ENCODE peak calls at places on chromosome 22, in eight cellular contexts. J is brain microvascular endothelial cell, L is SJSA1, C is vagina, D is sigmoid colon, X is PC-3, E is A549, T is keratinocyte. P is an unnamed sample.

GRCh38 chr22:48825802-48826520 is 1001.7 kb downstream of the BRD1 start:
- DNase-seq in J (no peak), C (no peak), X (no peak), D (no peak), T (no peak), E (no peak), L (peak), P (no peak)

GRCh38 chr22:49966716-49967332 is 6.3 kb downstream of the PIM3 start:
- DNase-seq in E (no peak), D (peak), T (no peak), L (no peak), X (no peak), C (no peak), J (no peak), P (no peak)

GRCh38 chr22:20181194-20181931 is 30.5 kb upstream of the CCDC188 start:
- DNase-seq in J (no peak), D (no peak), L (no peak), C (no peak), T (no peak), X (no peak), E (no peak), P (no peak)

GRCh38 chr22:38125731-38126344 is 15.4 kb upstream of the BAIAP2L2 start:
- DNase-seq in E (no peak), J (no peak), T (no peak), X (no peak), C (no peak), L (no peak), D (no peak), P (no peak)

GRCh38 chr22:41619979-41620645 is 731 bp downstream of the DESI1 start:
- DNase-seq in J (no peak), T (no peak), E (no peak), D (peak), X (peak), L (peak), C (no peak), P (no peak)

GRCh38 chr22:38069372-38070249 is 12.4 kb downstream of the PICK1 start:
- DNase-seq in X (no peak), E (peak), C (no peak), L (peak), D (peak), T (no peak), J (peak), P (no peak)

GRCh38 chr22:30968015-30968923 is at the start of gene MORC2:
- DNase-seq in E (peak), C (no peak), L (peak), X (peak), T (no peak), J (no peak), D (peak), P (no peak)

GRCh38 chr22:36010913-36011312 is 17.7 kb downstream of the RBFOX2 start:
- DNase-seq in L (no peak), X (peak), C (no peak), T (no peak), J (peak), E (no peak), D (no peak), P (no peak)

GRCh38 chr22:30265851-30266444 is 703 bp downstream of the OSM start:
- DNase-seq in X (no peak), J (no peak), E (no peak), L (no peak), T (no peak), C (no peak), D (peak), P (no peak)

GRCh38 chr22:30204742-30205111 is 41.8 kb downstream of the LIF start:
- DNase-seq in X (no peak), C (no peak), L (peak), T (no peak), E (no peak), J (no peak), D (no peak), P (no peak)

GRCh38 chr22:44648821-44649566 is 53.0 kb upstream of the PRR5 start:
- DNase-seq in E (no peak), X (no peak), D (peak), J (peak), L (no peak), C (no peak), T (peak), P (no peak)

GRCh38 chr22:32103648-32104326 is 55.3 kb downstream of the C22orf42 start:
- DNase-seq in C (no peak), T (no peak), D (no peak), J (no peak), L (no peak), E (no peak), X (peak), P (no peak)

GRCh38 chr22:47929073-47929472 is 1166.6 kb downstream of the TBC1D22A start:
- DNase-seq in X (no peak), J (no peak), E (no peak), C (no peak), T (no peak), D (no peak), L (peak), P (no peak)

GRCh38 chr22:20949698-20950183 is 17.3 kb upstream of the AIFM3 start:
- DNase-seq in E (no peak), J (no peak), L (no peak), T (no peak), X (no peak), D (peak), C (no peak), P (no peak)

GRCh38 chr22:47168441-47168840 is 406.0 kb downstream of the TBC1D22A start:
- DNase-seq in D (peak), J (no peak), L (peak), E (no peak), T (no peak), X (no peak), C (no peak), P (no peak)

GRCh38 chr22:23789638-23790037 is 2.9 kb downstream of the SMARCB1 start:
- DNase-seq in J (no peak), E (no peak), D (no peak), X (no peak), L (no peak), T (no peak), C (no peak), P (no peak)
- H3K4me3 ChIP-seq in J (no peak), E (no peak), D (no peak), X (no peak), L (no peak), T (no peak), C (no peak), P (no peak)

GRCh38 chr22:34903416-34903815 is 162.5 kb upstream of the ISX start:
- DNase-seq in J (no peak), E (no peak), T (no peak), D (no peak), L (no peak), X (no peak), C (no peak), P (no peak)
- H3K27ac ChIP-seq in J (no peak), E (no peak), T (no peak), D (no peak), L (no peak), X (no peak), C (no peak), P (no peak)

DNA sequence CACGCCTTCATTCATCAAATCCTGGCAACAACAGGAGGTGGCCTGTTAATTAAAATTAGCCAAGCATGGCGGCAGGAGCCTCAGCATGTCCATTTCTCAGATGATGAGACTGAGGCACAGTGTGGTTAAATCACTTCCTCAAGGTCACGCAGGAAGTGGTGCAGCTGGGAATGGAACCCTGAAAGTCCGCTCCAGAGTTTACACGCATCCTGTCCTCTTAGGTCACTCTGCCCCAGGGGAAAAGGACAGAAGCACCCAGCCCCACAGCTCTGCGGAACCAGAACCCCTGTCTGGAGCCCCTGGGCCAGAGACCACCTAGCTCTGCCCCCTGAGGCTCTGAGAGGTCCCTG is 19.6 kb downstream of the RPL3 start:
- DNase-seq in E (peak), C (no peak), L (no peak), X (no peak), D (no peak), T (no peak), J (no peak), P (no peak)
- H3K4me3 ChIP-seq in E (no peak), C (peak), L (no peak), X (no peak), D (peak), T (no peak), J (no peak), P (no peak)

DNA sequence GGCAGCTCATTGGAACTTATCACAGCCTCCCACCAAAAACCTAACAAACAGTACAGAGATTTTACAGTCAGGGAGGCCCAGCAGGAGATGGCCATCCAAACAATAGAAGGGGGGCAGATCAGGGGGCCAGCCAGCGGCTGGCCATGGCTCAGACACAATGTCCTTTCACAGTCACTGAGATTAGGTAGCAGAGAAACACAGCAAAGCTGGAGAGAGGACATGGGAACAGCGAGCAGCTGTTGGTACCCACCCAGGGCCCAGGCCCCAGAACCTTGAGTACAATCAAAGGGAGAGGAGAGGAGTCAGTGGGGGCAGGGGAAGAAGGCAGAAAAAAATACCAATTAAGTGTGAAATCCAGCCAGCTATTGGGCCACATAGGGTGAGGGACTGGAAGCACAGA is 4.2 kb downstream of the TMEM121B start:
- DNase-seq in X (no peak), C (no peak), L (no peak), T (no peak), E (no peak), D (no peak), J (no peak), P (no peak)
- H3K27ac ChIP-seq in X (no peak), C (no peak), L (no peak), T (no peak), E (no peak), D (no peak), J (no peak), P (no peak)

P was measured in Panc1.